ENCODE peak calls at places on chromosomes 12 and 14, in seven cellular contexts. I, O, K, Q, D, V and P are unnamed samples.

GRCh38 chr12:27652174-27652763 is 44.0 kb upstream of the REP15 start:
- DNase-seq in D (no peak), K (no peak), Q (peak), V (peak), O (peak), I (peak), P (peak)

GRCh38 chr12:84599539-84599938 is 313.1 kb downstream of the SLC6A15 start:
- DNase-seq in I (no peak), V (peak), O (no peak), K (no peak), Q (peak), D (no peak), P (peak)

GRCh38 chr14:94011795-94012194 is 14.3 kb upstream of the OTUB2 start:
- DNase-seq in Q (peak), O (peak), K (no peak), V (no peak), D (peak), I (no peak), P (no peak)

GRCh38 chr12:98422809-98423208 is 92.6 kb upstream of the TMPO start:
- DNase-seq in O (no peak), I (no peak), D (no peak), K (no peak), Q (no peak), V (no peak), P (no peak)

GRCh38 chr12:52087961-52088820 is 8.7 kb downstream of the SMIM41 start:
- DNase-seq in D (no peak), V (no peak), I (no peak), Q (no peak), O (no peak), K (no peak), P (no peak)

GRCh38 chr14:33455998-33456397 is 494.9 kb downstream of the EGLN3 start:
- DNase-seq in D (no peak), V (no peak), O (no peak), K (no peak), I (no peak), Q (peak), P (no peak)

GRCh38 chr12:81070846-81071245 is 7.0 kb upstream of the ACSS3 start:
- DNase-seq in V (no peak), K (no peak), Q (no peak), D (no peak), I (no peak), O (no peak), P (peak)

GRCh38 chr12:47828967-47829482 is 9.3 kb upstream of the HDAC7 start:
- DNase-seq in V (peak), O (peak), K (peak), I (peak), Q (peak), D (no peak), P (peak)

GRCh38 chr14:23284654-23285529 is 1.0 kb downstream of the HOMEZ start:
- DNase-seq in Q (peak), D (no peak), K (no peak), V (no peak), O (no peak), I (no peak), P (peak)

GRCh38 chr14:62084020-62084419 is 321.8 kb downstream of the SNAPC1 start:
- DNase-seq in D (no peak), I (no peak), V (no peak), K (no peak), O (no peak), Q (no peak), P (no peak)

GRCh38 chr14:23580948-23581281 is 2.3 kb upstream of the JPH4 start:
- DNase-seq in I (no peak), K (no peak), V (no peak), D (no peak), Q (no peak), O (no peak), P (no peak)

GRCh38 chr14:98798099-98798498 is 473.9 kb downstream of the BCL11B start:
- DNase-seq in Q (no peak), O (no peak), I (no peak), V (no peak), D (no peak), K (no peak), P (no peak)

GRCh38 chr12:127987199-127987901 is 279.6 kb upstream of the TMEM132C start:
- DNase-seq in V (no peak), Q (peak), K (no peak), D (no peak), O (no peak), I (no peak), P (peak)

GRCh38 chr12:104378427-104378826 is 74.9 kb downstream of the EID3 start:
- DNase-seq in V (no peak), O (no peak), I (no peak), D (no peak), K (no peak), Q (no peak), P (no peak)

GRCh38 chr12:18827913-18828312 is 90.0 kb downstream of the CAPZA3 start:
- DNase-seq in K (no peak), V (no peak), D (no peak), O (no peak), I (no peak), Q (no peak), P (no peak)

GRCh38 chr14:53494587-53494986 is 341.5 kb upstream of the DDHD1 start:
- DNase-seq in D (no peak), I (no peak), K (no peak), O (no peak), V (no peak), Q (peak), P (no peak)

GRCh38 chr14:97166497-97166896 is 369.3 kb downstream of the VRK1 start:
- DNase-seq in Q (no peak), O (no peak), K (no peak), D (no peak), I (no peak), V (no peak), P (no peak)

GRCh38 chr12:130925616-130926015 is 28.1 kb upstream of the ADGRD1 start:
- DNase-seq in Q (no peak), I (no peak), K (no peak), D (no peak), O (no peak), V (no peak), P (peak)

GRCh38 chr12:98352218-98352811 is 163.1 kb upstream of the TMPO start:
- DNase-seq in Q (peak), O (no peak), K (no peak), V (no peak), D (no peak), I (no peak), P (peak)

GRCh38 chr14:29709490-29709889 is 218.2 kb downstream of the PRKD1 start:
- DNase-seq in K (no peak), Q (peak), D (no peak), V (peak), I (no peak), O (no peak), P (no peak)

GRCh38 chr12:69657376-69658137 is 41.5 kb downstream of the BEST3 start:
- DNase-seq in O (no peak), I (no peak), K (no peak), V (peak), D (no peak), Q (no peak), P (peak)

GRCh38 chr12:70052931-70053497 is 190.2 kb upstream of the CNOT2 start:
- DNase-seq in D (no peak), O (no peak), I (no peak), K (no peak), V (peak), Q (peak), P (peak)

GRCh38 chr14:100692256-100692655 is 34.4 kb upstream of the DLK1 start:
- DNase-seq in V (no peak), D (no peak), Q (no peak), K (no peak), I (no peak), O (no peak), P (no peak)

GRCh38 chr14:97602438-97603117 is 805.4 kb downstream of the VRK1 start:
- DNase-seq in Q (no peak), K (no peak), I (no peak), O (no peak), D (peak), V (no peak), P (no peak)

GRCh38 chr12:56896082-56896481 is 38.1 kb downstream of the SDR9C7 start:
- DNase-seq in K (no peak), Q (no peak), D (no peak), V (no peak), O (no peak), I (no peak), P (no peak)

GRCh38 chr12:2283910-2284309 is 231.1 kb downstream of the CACNA1C start:
- DNase-seq in I (peak), K (no peak), Q (no peak), D (no peak), O (no peak), V (no peak), P (peak)

GRCh38 chr14:33184587-33184986 is 245.9 kb downstream of the NPAS3 start:
- DNase-seq in D (no peak), O (no peak), K (no peak), V (no peak), I (no peak), Q (no peak), P (peak)

GRCh38 chr12:9221476-9221875 is 13.3 kb upstream of the PZP start:
- DNase-seq in K (no peak), D (no peak), V (no peak), Q (peak), O (no peak), I (no peak), P (peak)

GRCh38 chr12:63400746-63401145 is 249.7 kb upstream of the AVPR1A start:
- DNase-seq in V (no peak), O (peak), I (no peak), D (no peak), Q (no peak), K (no peak), P (peak)

GRCh38 chr14:53924754-53925153 is 31.9 kb downstream of the BMP4 start:
- DNase-seq in Q (peak), O (no peak), D (no peak), V (no peak), K (no peak), I (no peak), P (peak)

GRCh38 chr12:75011120-75011519 is 198.5 kb downstream of the KCNC2 start:
- DNase-seq in V (no peak), I (no peak), Q (peak), K (no peak), D (no peak), O (no peak), P (no peak)

GRCh38 chr14:95536036-95536577 is 1.3 kb downstream of the GLRX5 start:
- DNase-seq in Q (no peak), D (no peak), V (no peak), O (no peak), I (no peak), K (no peak), P (no peak)

GRCh38 chr14:52380294-52380693 is 66.2 kb downstream of the PTGER2 start:
- DNase-seq in I (no peak), K (no peak), D (no peak), Q (peak), O (no peak), V (no peak), P (peak)

GRCh38 chr12:57744777-57745484 is at the start of gene TSPAN31:
- DNase-seq in K (peak), I (peak), V (peak), Q (peak), D (peak), O (peak), P (peak)

GRCh38 chr12:53352331-53353258 is 16.4 kb upstream of the SP7 start:
- DNase-seq in O (peak), V (peak), I (peak), K (peak), D (peak), Q (peak), P (peak)